ENCODE peak calls at places on chromosomes 13 and 19, in four cellular contexts. Y is K562, R is osteoblast, C is MM.1S. Q is an unnamed sample.

GRCh38 chr13:101098873-101099272 is 317.4 kb downstream of the NALCN start:
- DNase-seq in C (no peak), R (peak), Y (no peak), Q (no peak)

GRCh38 chr13:40982772-40983171 is 36.3 kb downstream of the ELF1 start:
- DNase-seq in R (no peak), Y (peak), C (peak), Q (peak)

GRCh38 chr13:99281811-99282263 is 23.7 kb upstream of the GPR18 start:
- DNase-seq in Y (no peak), C (no peak), R (peak), Q (no peak)

GRCh38 chr13:75123428-75123827 is 358.5 kb downstream of the TBC1D4 start:
- DNase-seq in Y (no peak), C (no peak), R (no peak), Q (peak)

GRCh38 chr19:7618366-7618765 is 11.0 kb downstream of the XAB2 start:
- DNase-seq in C (no peak), Y (peak), R (no peak), Q (no peak)

GRCh38 chr19:28917661-28918060 is 295.3 kb downstream of the UQCRFS1 start:
- DNase-seq in C (no peak), R (peak), Y (no peak), Q (no peak)

GRCh38 chr13:43905435-43906031 is 25.8 kb downstream of the LACC1 start:
- DNase-seq in Y (peak), C (peak), R (no peak), Q (peak)

GRCh38 chr13:48908381-48909087 is 67.2 kb upstream of the FNDC3A start:
- DNase-seq in Y (no peak), C (no peak), R (no peak), Q (no peak)

GRCh38 chr13:102402292-102402691 is 444 bp upstream of the FGF14 start:
- DNase-seq in R (peak), C (no peak), Y (no peak), Q (no peak)

GRCh38 chr13:72255908-72256307 is 388.9 kb upstream of the DACH1 start:
- DNase-seq in Y (no peak), C (peak), R (no peak), Q (no peak)

GRCh38 chr13:95239293-95239692 is 62.0 kb downstream of the ABCC4 start:
- DNase-seq in C (no peak), Y (peak), R (no peak), Q (peak)

GRCh38 chr19:43902399-43902798 is 32.7 kb downstream of the ZNF45 start:
- DNase-seq in Y (no peak), R (no peak), C (no peak), Q (no peak)

GRCh38 chr19:49014123-49014869 is 2.6 kb downstream of the LHB start:
- DNase-seq in C (no peak), Y (peak), R (peak), Q (no peak)

GRCh38 chr13:94335786-94336357 is 143.6 kb downstream of the DCT start:
- DNase-seq in Y (no peak), C (no peak), R (no peak), Q (no peak)

GRCh38 chr13:77892491-77892890 is 26.1 kb downstream of the EDNRB start:
- DNase-seq in Y (no peak), C (no peak), R (no peak), Q (no peak)

GRCh38 chr13:32087955-32088747 is 56.6 kb downstream of the FRY start:
- DNase-seq in R (no peak), C (no peak), Y (no peak), Q (no peak)

GRCh38 chr13:23743269-23743668 is 145.9 kb downstream of the MIPEP start:
- DNase-seq in R (no peak), C (no peak), Y (no peak), Q (no peak)
- H3K4me2 ChIP-seq in R (no peak), C (no peak), Y (no peak), Q (no peak)

GRCh38 chr13:51870616-51871015 is 8.8 kb downstream of the CCDC70 start:
- DNase-seq in C (no peak), R (no peak), Y (no peak), Q (no peak)
- H2AFZ ChIP-seq in C (no peak), R (no peak), Y (no peak), Q (no peak)

DNA sequence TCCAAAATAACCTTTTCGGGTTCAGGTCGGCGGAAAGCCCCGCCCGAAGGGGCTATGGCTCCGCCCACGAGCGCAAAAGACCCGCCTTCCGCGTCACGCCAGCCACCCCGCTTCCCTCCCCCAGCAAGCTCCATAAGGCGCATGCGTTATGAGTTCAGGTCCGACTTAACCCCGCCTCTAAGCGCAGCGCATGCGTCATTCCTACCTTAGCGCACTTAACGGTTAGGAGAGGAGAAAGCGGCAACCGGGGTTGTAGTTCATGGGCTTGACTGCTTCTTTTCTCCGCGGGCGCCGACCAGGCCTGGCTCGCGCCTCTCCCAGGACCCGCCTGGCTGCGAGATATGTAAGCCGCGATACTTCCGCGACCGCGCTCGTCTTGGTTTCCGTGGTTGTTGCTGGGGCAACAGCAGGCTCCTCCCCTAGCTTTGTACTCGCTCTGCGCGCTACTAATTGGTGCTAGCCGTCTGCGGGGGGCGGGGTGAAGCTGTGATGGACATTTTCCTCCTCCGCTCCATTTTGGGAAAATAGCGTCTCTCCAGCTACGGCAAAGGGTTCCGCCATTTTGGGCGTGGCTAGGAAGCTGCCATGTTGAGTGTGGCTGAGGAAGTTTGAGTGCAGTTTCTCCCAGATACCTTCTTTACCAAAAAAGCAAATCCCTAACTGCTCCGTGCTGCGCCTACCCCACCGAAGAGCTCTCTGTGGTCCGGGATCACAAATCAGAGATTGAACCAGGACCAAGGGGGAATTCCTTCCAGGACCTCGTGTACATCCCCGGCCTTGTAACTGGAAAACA is at the start of gene B9D2:
- DNase-seq in Y (peak), C (peak), R (peak), Q (peak)
- H3K4me2 ChIP-seq in Y (peak), C (peak), R (peak), Q (peak)

GRCh38 chr19:58356236-58356970 is 3.1 kb upstream of the A1BG start:
- DNase-seq in C (no peak), R (peak), Y (no peak), Q (no peak)
- H2AFZ ChIP-seq in C (no peak), R (no peak), Y (no peak), Q (no peak)

GRCh38 chr19:40685016-40685526 is 5.4 kb downstream of the NUMBL start:
- DNase-seq in R (peak), Y (no peak), C (no peak), Q (peak)

GRCh38 chr19:40688294-40688693 is 2.2 kb downstream of the NUMBL start:
- DNase-seq in Y (no peak), C (no peak), R (peak), Q (no peak)

GRCh38 chr19:40685563-40685962 is 4.9 kb downstream of the NUMBL start:
- DNase-seq in C (no peak), R (peak), Y (no peak), Q (no peak)

GRCh38 chr19:40687525-40688016 is 2.9 kb downstream of the NUMBL start:
- DNase-seq in R (peak), Y (peak), C (no peak), Q (peak)

DNA sequence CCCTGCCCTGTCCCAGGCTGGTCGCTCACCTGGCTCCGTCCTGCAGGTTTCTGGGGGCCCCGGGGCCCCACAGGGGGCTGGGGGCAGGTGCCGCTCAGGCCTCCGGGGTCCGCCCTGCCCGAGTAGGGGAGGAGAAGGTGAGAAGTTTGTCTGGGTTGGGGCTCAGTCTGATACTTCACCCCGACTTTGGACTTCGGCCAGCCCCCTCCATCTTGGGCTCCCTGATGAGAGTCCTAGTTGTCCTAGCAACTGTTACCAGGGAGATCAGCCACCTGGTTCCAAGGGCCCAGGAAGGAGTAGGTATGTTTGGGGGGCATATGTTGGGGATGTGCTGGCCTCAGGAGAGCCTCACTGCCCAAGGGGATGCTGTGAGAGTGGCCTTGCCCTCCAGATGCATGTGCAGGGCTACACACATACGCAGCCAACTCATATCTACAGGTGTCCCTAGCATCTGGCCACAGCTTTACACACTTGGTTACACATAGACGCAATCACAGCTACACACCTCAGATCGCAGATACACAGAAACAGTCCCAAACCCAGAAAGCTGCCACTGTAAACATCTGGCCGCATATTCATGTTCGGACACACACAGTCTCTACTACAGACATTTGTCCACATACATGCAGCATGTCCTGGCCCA is 3.4 kb downstream of the NUMBL start:
- DNase-seq in C (no peak), R (peak), Y (no peak), Q (no peak)
- H3K4me2 ChIP-seq in C (no peak), R (peak), Y (peak), Q (peak)

GRCh38 chr13:22112956-22113750 is 442.3 kb downstream of the FGF9 start:
- DNase-seq in Y (no peak), R (no peak), C (no peak), Q (no peak)

GRCh38 chr13:22111961-22112360 is 441.1 kb downstream of the FGF9 start:
- DNase-seq in Y (no peak), R (no peak), C (no peak), Q (no peak)

GRCh38 chr13:22110368-22110767 is 439.5 kb downstream of the FGF9 start:
- DNase-seq in C (no peak), R (no peak), Y (no peak), Q (no peak)

GRCh38 chr13:22111152-22111783 is 440.4 kb downstream of the FGF9 start:
- DNase-seq in Y (no peak), C (peak), R (no peak), Q (no peak)

DNA sequence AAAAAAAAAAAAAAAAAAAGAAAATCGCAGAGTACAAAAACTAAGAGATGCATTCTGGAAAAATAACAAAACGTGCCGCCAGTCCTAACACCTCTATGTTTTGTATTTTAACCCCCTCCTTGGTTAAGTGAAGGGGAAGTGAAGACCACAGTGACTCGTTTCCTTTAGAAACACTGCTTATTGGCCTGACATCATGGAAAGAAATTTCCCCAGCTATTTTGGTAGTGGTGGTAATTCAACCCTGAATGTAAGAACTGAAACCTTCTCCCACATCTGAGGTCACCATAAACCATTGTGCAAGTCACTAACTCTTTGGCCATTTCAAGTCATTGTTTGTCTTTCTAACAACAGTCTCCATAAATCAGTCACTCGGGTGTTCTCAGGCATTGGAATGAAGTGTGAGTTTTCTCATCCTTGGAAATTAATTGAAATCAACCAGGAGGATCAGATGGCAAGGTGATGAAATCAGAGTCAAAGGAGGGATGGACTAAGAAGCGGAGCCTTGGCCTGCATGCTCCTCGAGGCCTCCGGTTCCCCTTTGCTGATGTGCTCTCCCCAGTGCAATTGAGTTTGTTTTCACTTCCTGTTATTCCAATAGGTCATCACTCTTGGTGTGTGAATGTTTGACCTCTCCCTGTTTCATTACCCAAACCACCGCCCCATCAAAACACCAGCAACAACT is 443.9 kb downstream of the FGF9 start:
- DNase-seq in C (peak), Y (no peak), R (no peak), Q (no peak)
- H2AFZ ChIP-seq in C (no peak), Y (no peak), R (no peak), Q (no peak)

GRCh38 chr19:1510442-1510806 is 2.4 kb downstream of the ADAMTSL5 start:
- DNase-seq in Y (no peak), C (no peak), R (no peak), Q (no peak)

GRCh38 chr19:1511989-1512338 is 855 bp downstream of the ADAMTSL5 start:
- DNase-seq in Y (no peak), R (peak), C (no peak), Q (no peak)

GRCh38 chr19:1512671-1513491 is at the start of gene ADAMTSL5:
- DNase-seq in R (peak), Y (peak), C (peak), Q (peak)

GRCh38 chr19:1510807-1511206 is 2.0 kb downstream of the ADAMTSL5 start:
- DNase-seq in R (no peak), Y (no peak), C (no peak), Q (no peak)

DNA sequence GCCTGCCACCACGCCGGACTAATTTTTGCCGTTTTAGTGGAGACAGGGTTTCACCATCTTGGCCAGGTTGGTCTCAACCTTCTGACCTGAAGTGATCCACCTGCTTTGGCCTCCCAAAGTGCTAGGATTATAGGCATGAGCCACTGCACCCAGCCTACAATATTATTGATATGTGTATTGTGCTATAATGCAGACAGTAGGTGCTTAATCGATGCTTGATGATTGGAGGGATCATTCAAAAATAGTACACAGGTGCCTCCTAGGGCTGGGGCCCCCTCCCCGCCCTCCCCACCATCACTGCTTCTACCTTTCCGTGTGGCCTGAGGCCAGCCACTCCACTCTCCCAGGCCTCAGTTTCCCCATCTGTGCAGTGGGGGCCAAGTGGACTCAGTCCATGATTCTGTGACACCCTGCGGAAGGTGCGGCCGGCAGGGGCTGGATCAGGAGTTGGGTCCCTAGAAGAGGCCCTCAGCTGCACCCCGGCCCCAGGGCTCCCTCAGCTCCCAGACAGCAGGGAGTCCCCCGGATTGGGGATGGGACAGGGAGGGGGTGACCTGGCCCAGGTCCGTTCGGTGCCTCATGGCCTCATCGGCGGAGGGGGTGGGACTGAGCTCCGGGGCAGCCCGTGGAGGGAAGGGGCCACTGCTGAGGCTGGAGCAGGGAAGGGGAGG is 1.4 kb downstream of the ADAMTSL5 start:
- DNase-seq in Y (no peak), R (no peak), C (no peak), Q (no peak)
- H3K4me2 ChIP-seq in Y (no peak), R (no peak), C (no peak), Q (no peak)

GRCh38 chr13:38897521-38897920 is 93.1 kb downstream of the STOML3 start:
- DNase-seq in R (peak), C (no peak), Y (no peak), Q (no peak)
- H2AFZ ChIP-seq in R (no peak), C (no peak), Y (no peak), Q (no peak)